ENCODE peak calls at places on chromosomes 4 and X, in six cellular contexts. One of them, this sample, is unnamed.
A peak's percentile ranks its signal among the peaks of the same experiment; 100 is the strongest.

GRCh38 chrX:148310402-148311200 is 189.8 kb upstream of the AFF2 start:
- DNase-seq in NCI-H748 treated with DMSO at 0.1 percent for 48 hours: no peak
- DNase-seq in right lobe of liver: no peak
- DNase-seq in stimulated activated CD4-positive, alpha-beta T cell treated with anti-CD3 and anti-CD28 coated beads, Interleukin-1b, Interleukin-23, amount 100 ng/mL, for 4 hours: peak; percentile 3
- DNase-seq in NCI-H1092: no peak
- DNase-seq in Kasumi-1: peak; percentile 77
- DNase-seq in this sample: peak; percentile 72

GRCh38 chr4:53935780-53936179 is 128.6 kb downstream of the CHIC2 start:
- DNase-seq in stimulated activated CD4-positive, alpha-beta T cell treated with anti-CD3 and anti-CD28 coated beads, Interleukin-1b, Interleukin-23, amount 100 ng/mL, for 4 hours: no peak
- DNase-seq in NCI-H748 treated with DMSO at 0.1 percent for 48 hours: no peak
- DNase-seq in NCI-H1092: no peak
- DNase-seq in Kasumi-1: no peak
- DNase-seq in right lobe of liver: no peak
- DNase-seq in this sample: no peak

GRCh38 chr4:142091691-142092182 is 455.4 kb downstream of the IL15 start:
- DNase-seq in right lobe of liver: no peak
- DNase-seq in stimulated activated CD4-positive, alpha-beta T cell treated with anti-CD3 and anti-CD28 coated beads, Interleukin-1b, Interleukin-23, amount 100 ng/mL, for 4 hours: no peak
- DNase-seq in Kasumi-1: no peak
- DNase-seq in NCI-H1092: no peak
- DNase-seq in NCI-H748 treated with DMSO at 0.1 percent for 48 hours: no peak
- DNase-seq in this sample: no peak

GRCh38 chr4:136811496-136812077 is 720.7 kb downstream of the PCDH18 start:
- DNase-seq in Kasumi-1: no peak
- DNase-seq in right lobe of liver: no peak
- DNase-seq in NCI-H1092: no peak
- DNase-seq in NCI-H748 treated with DMSO at 0.1 percent for 48 hours: no peak
- DNase-seq in stimulated activated CD4-positive, alpha-beta T cell treated with anti-CD3 and anti-CD28 coated beads, Interleukin-1b, Interleukin-23, amount 100 ng/mL, for 4 hours: no peak
- DNase-seq in this sample: no peak

GRCh38 chr4:32145987-32146386 is 1425.8 kb downstream of the PCDH7 start:
- DNase-seq in Kasumi-1: no peak
- DNase-seq in NCI-H1092: no peak
- DNase-seq in right lobe of liver: no peak
- DNase-seq in stimulated activated CD4-positive, alpha-beta T cell treated with anti-CD3 and anti-CD28 coated beads, Interleukin-1b, Interleukin-23, amount 100 ng/mL, for 4 hours: no peak
- DNase-seq in NCI-H748 treated with DMSO at 0.1 percent for 48 hours: no peak
- DNase-seq in this sample: no peak

GRCh38 chr4:54683616-54684346 is 26.0 kb downstream of the KIT start:
- DNase-seq in NCI-H1092: no peak
- DNase-seq in stimulated activated CD4-positive, alpha-beta T cell treated with anti-CD3 and anti-CD28 coated beads, Interleukin-1b, Interleukin-23, amount 100 ng/mL, for 4 hours: peak; percentile 21
- DNase-seq in right lobe of liver: no peak
- DNase-seq in NCI-H748 treated with DMSO at 0.1 percent for 48 hours: no peak
- DNase-seq in Kasumi-1: peak; percentile 98
- DNase-seq in this sample: peak; percentile 81

GRCh38 chr4:83535945-83536648 is at the start of gene GPAT3:
- DNase-seq in NCI-H1092: no peak
- DNase-seq in stimulated activated CD4-positive, alpha-beta T cell treated with anti-CD3 and anti-CD28 coated beads, Interleukin-1b, Interleukin-23, amount 100 ng/mL, for 4 hours: peak; percentile 62
- DNase-seq in right lobe of liver: peak; percentile 95
- DNase-seq in Kasumi-1: peak; percentile 57
- DNase-seq in NCI-H748 treated with DMSO at 0.1 percent for 48 hours: peak; percentile 13
- DNase-seq in this sample: no peak

GRCh38 chrX:101062171-101062570 is 10.3 kb upstream of the TRMT2B start:
- DNase-seq in right lobe of liver: no peak
- DNase-seq in Kasumi-1: no peak
- DNase-seq in NCI-H748 treated with DMSO at 0.1 percent for 48 hours: no peak
- DNase-seq in NCI-H1092: no peak
- DNase-seq in stimulated activated CD4-positive, alpha-beta T cell treated with anti-CD3 and anti-CD28 coated beads, Interleukin-1b, Interleukin-23, amount 100 ng/mL, for 4 hours: no peak
- DNase-seq in this sample: no peak

GRCh38 chrX:34987646-34988045 is 45.0 kb downstream of the FAM47B start:
- DNase-seq in right lobe of liver: no peak
- DNase-seq in stimulated activated CD4-positive, alpha-beta T cell treated with anti-CD3 and anti-CD28 coated beads, Interleukin-1b, Interleukin-23, amount 100 ng/mL, for 4 hours: no peak
- DNase-seq in NCI-H1092: no peak
- DNase-seq in Kasumi-1: no peak
- DNase-seq in NCI-H748 treated with DMSO at 0.1 percent for 48 hours: no peak
- DNase-seq in this sample: no peak

GRCh38 chr4:177367336-177367735 is 57.7 kb downstream of the NEIL3 start:
- DNase-seq in NCI-H1092: no peak
- DNase-seq in stimulated activated CD4-positive, alpha-beta T cell treated with anti-CD3 and anti-CD28 coated beads, Interleukin-1b, Interleukin-23, amount 100 ng/mL, for 4 hours: no peak
- DNase-seq in right lobe of liver: no peak
- DNase-seq in NCI-H748 treated with DMSO at 0.1 percent for 48 hours: no peak
- DNase-seq in Kasumi-1: peak; percentile 14
- DNase-seq in this sample: no peak

GRCh38 chr4:119523399-119523798 is 105.2 kb downstream of the PDE5A start:
- DNase-seq in Kasumi-1: no peak
- DNase-seq in stimulated activated CD4-positive, alpha-beta T cell treated with anti-CD3 and anti-CD28 coated beads, Interleukin-1b, Interleukin-23, amount 100 ng/mL, for 4 hours: no peak
- DNase-seq in NCI-H748 treated with DMSO at 0.1 percent for 48 hours: no peak
- DNase-seq in NCI-H1092: no peak
- DNase-seq in right lobe of liver: no peak
- DNase-seq in this sample: no peak

GRCh38 chr4:15303052-15303641 is 124.7 kb upstream of the C1QTNF7 start:
- DNase-seq in stimulated activated CD4-positive, alpha-beta T cell treated with anti-CD3 and anti-CD28 coated beads, Interleukin-1b, Interleukin-23, amount 100 ng/mL, for 4 hours: no peak
- DNase-seq in NCI-H1092: no peak
- DNase-seq in right lobe of liver: no peak
- DNase-seq in Kasumi-1: no peak
- DNase-seq in NCI-H748 treated with DMSO at 0.1 percent for 48 hours: no peak
- DNase-seq in this sample: no peak

GRCh38 chr4:48074657-48075056 is 58.1 kb downstream of the NIPAL1 start:
- DNase-seq in right lobe of liver: no peak
- DNase-seq in NCI-H748 treated with DMSO at 0.1 percent for 48 hours: no peak
- DNase-seq in Kasumi-1: no peak
- DNase-seq in stimulated activated CD4-positive, alpha-beta T cell treated with anti-CD3 and anti-CD28 coated beads, Interleukin-1b, Interleukin-23, amount 100 ng/mL, for 4 hours: no peak
- DNase-seq in NCI-H1092: no peak
- DNase-seq in this sample: no peak

GRCh38 chrX:107823456-107823855 is 2.2 kb upstream of the MID2 start:
- DNase-seq in stimulated activated CD4-positive, alpha-beta T cell treated with anti-CD3 and anti-CD28 coated beads, Interleukin-1b, Interleukin-23, amount 100 ng/mL, for 4 hours: no peak
- DNase-seq in NCI-H748 treated with DMSO at 0.1 percent for 48 hours: no peak
- DNase-seq in NCI-H1092: no peak
- DNase-seq in right lobe of liver: no peak
- DNase-seq in Kasumi-1: peak; percentile 7
- DNase-seq in this sample: no peak

GRCh38 chrX:139388234-139388633 is 142.3 kb upstream of the F9 start:
- DNase-seq in Kasumi-1: no peak
- DNase-seq in NCI-H748 treated with DMSO at 0.1 percent for 48 hours: no peak
- DNase-seq in right lobe of liver: no peak
- DNase-seq in stimulated activated CD4-positive, alpha-beta T cell treated with anti-CD3 and anti-CD28 coated beads, Interleukin-1b, Interleukin-23, amount 100 ng/mL, for 4 hours: no peak
- DNase-seq in NCI-H1092: no peak
- DNase-seq in this sample: no peak

GRCh38 chr4:90444904-90445303 is 317.7 kb downstream of the CCSER1 start:
- DNase-seq in NCI-H1092: no peak
- DNase-seq in stimulated activated CD4-positive, alpha-beta T cell treated with anti-CD3 and anti-CD28 coated beads, Interleukin-1b, Interleukin-23, amount 100 ng/mL, for 4 hours: no peak
- DNase-seq in NCI-H748 treated with DMSO at 0.1 percent for 48 hours: no peak
- DNase-seq in Kasumi-1: no peak
- DNase-seq in right lobe of liver: no peak
- DNase-seq in this sample: no peak

GRCh38 chr4:154132406-154132805 is 343.5 kb upstream of the SFRP2 start:
- DNase-seq in Kasumi-1: no peak
- DNase-seq in right lobe of liver: no peak
- DNase-seq in NCI-H1092: no peak
- DNase-seq in NCI-H748 treated with DMSO at 0.1 percent for 48 hours: no peak
- DNase-seq in stimulated activated CD4-positive, alpha-beta T cell treated with anti-CD3 and anti-CD28 coated beads, Interleukin-1b, Interleukin-23, amount 100 ng/mL, for 4 hours: no peak
- DNase-seq in this sample: no peak

This sample was measured in Karpas-422.